ENCODE peak calls at places on chromosomes 5 and 9, in nine cellular contexts. G is lower lobe of right lung, H is GM23338, Q is neural progenitor cell, E is esophagus squamous epithelium, W is pancreas, Z is A549, M is fibroblast of lung, N is astrocyte. S is an unnamed sample.

GRCh38 chr9:82721596-82721995 is 341.3 kb downstream of the RASEF start:
- DNase-seq in G (no peak), H (no peak), N (peak; percentile 57), W (no peak), Z (no peak), M (peak; percentile 64), E (no peak), Q (no peak), S (no peak)

GRCh38 chr5:112016980-112017379 is 260.0 kb upstream of the NREP start:
- DNase-seq in W (no peak), H (no peak), E (no peak), Q (no peak), M (no peak), N (no peak), G (no peak), Z (no peak), S (no peak)

GRCh38 chr9:130786526-130786925 is 48.5 kb upstream of the ABL1 start:
- DNase-seq in Z (no peak), W (no peak), G (no peak), E (no peak), M (no peak), N (no peak), Q (no peak), H (no peak), S (no peak)

GRCh38 chr5:138495351-138495750 is 30.1 kb downstream of the EGR1 start:
- DNase-seq in Z (no peak), E (no peak), G (no peak), H (no peak), N (no peak), Q (no peak), M (peak; percentile 34), W (no peak), S (no peak)

GRCh38 chr5:139178948-139179347 is 19.2 kb downstream of the SIL1 start:
- DNase-seq in E (no peak), N (peak; percentile 50), Q (peak; percentile 49), G (no peak), W (peak; percentile 52), M (peak; percentile 60), H (peak; percentile 34), Z (no peak), S (no peak)

GRCh38 chr5:107502711-107503110 is 168.0 kb downstream of the EFNA5 start:
- DNase-seq in W (no peak), H (no peak), M (no peak), N (no peak), Q (no peak), G (no peak), Z (no peak), E (no peak), S (no peak)

GRCh38 chr5:98816574-98817222 is 43.2 kb downstream of the RGMB start:
- DNase-seq in Z (no peak), H (no peak), E (no peak), W (peak; percentile 80), M (no peak), G (peak; percentile 71), N (no peak), Q (no peak), S (no peak)

GRCh38 chr9:100196215-100196614 is 97.2 kb downstream of the INVS start:
- DNase-seq in N (no peak), M (no peak), Z (no peak), W (no peak), E (no peak), G (no peak), Q (no peak), H (no peak), S (no peak)

GRCh38 chr9:95098391-95098921 is 219.1 kb downstream of the FANCC start:
- DNase-seq in N (no peak), W (no peak), H (no peak), G (peak; percentile 28), M (no peak), Z (no peak), E (no peak), Q (no peak), S (no peak)

GRCh38 chr5:72451771-72452505 is 55.3 kb downstream of the ZNF366 start:
- DNase-seq in H (no peak), E (no peak), G (no peak), Q (peak; percentile 20), W (peak; percentile 22), M (peak; percentile 72), N (peak; percentile 66), Z (peak; percentile 35), S (peak; percentile 90)

GRCh38 chr5:13866792-13867191 is 77.7 kb downstream of the DNAH5 start:
- DNase-seq in M (peak; percentile 37), G (no peak), W (no peak), Q (peak; percentile 77), N (peak; percentile 19), H (peak; percentile 71), E (no peak), Z (peak; percentile 33), S (no peak)

GRCh38 chr9:83588256-83588655 is 34.7 kb upstream of the IDNK start:
- DNase-seq in N (peak; percentile 4), M (no peak), G (no peak), W (no peak), Z (no peak), Q (no peak), E (no peak), H (no peak), S (no peak)

GRCh38 chr9:136312436-136312835 is 8.5 kb upstream of the CCDC187 start:
- DNase-seq in H (peak; percentile 58), Q (peak; percentile 69), Z (peak; percentile 48), W (peak; percentile 52), M (peak; percentile 32), N (no peak), G (no peak), E (no peak), S (no peak)

GRCh38 chr5:38453506-38453905 is 102.9 kb downstream of the LIFR start:
- DNase-seq in E (no peak), Z (no peak), Q (no peak), M (no peak), W (no peak), N (no peak), G (no peak), H (no peak), S (no peak)

DNA sequence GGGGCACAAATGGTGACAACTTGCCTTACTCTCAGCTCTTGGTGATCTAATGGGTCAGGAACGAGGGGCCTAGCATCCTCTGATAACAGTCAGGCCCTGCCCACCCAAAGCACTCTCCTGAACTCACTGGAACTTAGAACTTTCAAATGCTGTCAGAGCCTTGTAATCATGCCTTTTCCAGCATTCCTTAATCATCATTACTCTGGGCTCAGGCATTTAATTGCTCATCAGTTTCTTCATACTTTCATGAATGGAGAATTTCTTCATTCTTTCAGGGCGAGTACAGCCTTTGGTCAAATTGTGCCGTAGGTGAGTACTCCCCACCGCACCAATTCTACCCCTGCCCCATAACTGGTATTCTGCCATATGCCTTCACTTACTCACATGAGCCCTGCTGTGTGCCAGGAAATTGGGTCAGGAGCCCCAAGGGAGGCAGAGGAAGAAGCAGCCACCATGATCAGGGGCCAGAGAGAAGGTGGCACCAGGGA is 30.2 kb upstream of the DUSP1 start:
- DNase-seq in H (no peak), N (peak; percentile 97), E (no peak), Z (peak; percentile 61), M (peak; percentile 97), W (no peak), G (no peak), Q (no peak), S (peak; percentile 84)
- H3K4me1 ChIP-seq in H (peaks cover 8% of the 10 kb centered on the region), N (peaks cover 53% of the 10 kb centered on the region), E (peaks cover 6% of the 10 kb centered on the region), Z (peaks cover 52% of the 10 kb centered on the region), M (peaks cover 49% of the 10 kb centered on the region), W (no peaks in the 10 kb centered on the region), G (peaks cover 45% of the 10 kb centered on the region), Q (no peaks in the 10 kb centered on the region), S (peaks cover 41% of the 10 kb centered on the region)

GRCh38 chr9:134231767-134232166 is 67.4 kb upstream of the RNU6ATAC start:
- DNase-seq in G (no peak), M (no peak), W (no peak), Q (no peak), Z (no peak), H (no peak), N (no peak), E (no peak), S (no peak)
- H3K4me1 ChIP-seq in G (peaks cover 31% of the 10 kb centered on the region), M (peaks cover under 1% of the 10 kb centered on the region), W (no peaks in the 10 kb centered on the region), Q (no peaks in the 10 kb centered on the region), Z (peaks cover 4% of the 10 kb centered on the region), H (no peaks in the 10 kb centered on the region), N (no peaks in the 10 kb centered on the region), E (peaks cover 22% of the 10 kb centered on the region), S (peaks cover 5% of the 10 kb centered on the region)

GRCh38 chr5:172866378-172866777 is 32.3 kb downstream of the ERGIC1 start:
- DNase-seq in M (no peak), Z (no peak), W (no peak), N (no peak), H (no peak), G (no peak), Q (no peak), E (no peak), S (no peak)
- H3K4me1 ChIP-seq in M (peaks cover 47% of the 10 kb centered on the region), Z (peaks cover 98% of the 10 kb centered on the region), W (peaks cover 21% of the 10 kb centered on the region), N (peaks cover 46% of the 10 kb centered on the region), H (peaks cover 66% of the 10 kb centered on the region), G (peaks cover 79% of the 10 kb centered on the region), Q (peaks cover 23% of the 10 kb centered on the region), E (peaks cover 37% of the 10 kb centered on the region), S (peaks cover 32% of the 10 kb centered on the region)

GRCh38 chr5:126936775-126937418 is 93.5 kb downstream of the MARCHF3 start:
- DNase-seq in Q (no peak), E (no peak), M (no peak), N (no peak), H (no peak), W (no peak), G (no peak), Z (no peak), S (no peak)
- H3K4me1 ChIP-seq in Q (no peaks in the 10 kb centered on the region), E (no peaks in the 10 kb centered on the region), M (peaks cover 5% of the 10 kb centered on the region), N (no peaks in the 10 kb centered on the region), H (peaks cover 11% of the 10 kb centered on the region), W (no peaks in the 10 kb centered on the region), G (no peaks in the 10 kb centered on the region), Z (peaks cover 11% of the 10 kb centered on the region), S (no peaks in the 10 kb centered on the region)

DNA sequence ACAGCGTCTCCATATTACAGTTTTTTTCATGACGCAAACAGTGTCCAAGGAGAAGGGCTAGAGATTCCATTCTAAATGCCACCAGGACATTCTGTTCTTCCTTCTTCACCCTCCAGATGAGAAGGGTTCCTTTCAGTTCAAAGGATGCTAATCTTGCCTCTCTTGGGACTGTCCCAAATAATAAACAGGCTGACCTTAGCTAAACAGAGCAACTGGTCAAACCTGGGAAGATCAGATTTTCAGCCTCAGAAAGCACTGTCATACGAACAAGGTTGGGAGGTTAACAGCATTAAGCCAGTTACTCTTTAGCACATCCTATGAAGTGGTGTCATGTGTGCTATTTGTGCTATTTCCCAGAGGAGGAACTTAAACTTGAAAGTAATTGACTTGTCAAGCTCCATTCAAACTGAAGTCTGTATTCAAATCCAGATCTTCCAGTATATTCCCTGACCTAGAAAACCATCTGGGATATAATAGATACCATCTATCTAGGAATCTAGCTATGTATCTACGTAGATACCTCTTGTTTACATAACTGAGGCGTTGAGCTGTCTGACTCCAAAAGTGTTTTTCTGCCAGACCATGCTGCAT is 125.5 kb downstream of the LPAR1 start:
- DNase-seq in N (peak; percentile 36), W (no peak), Z (peak; percentile 58), H (no peak), E (no peak), Q (no peak), G (no peak), M (peak; percentile 50), S (no peak)
- H3K4me1 ChIP-seq in N (peaks cover 12% of the 10 kb centered on the region), W (no peaks in the 10 kb centered on the region), Z (peaks cover 40% of the 10 kb centered on the region), H (no peaks in the 10 kb centered on the region), E (no peaks in the 10 kb centered on the region), Q (no peaks in the 10 kb centered on the region), G (peaks cover 15% of the 10 kb centered on the region), M (peaks cover 26% of the 10 kb centered on the region), S (no peaks in the 10 kb centered on the region)

S was measured in ascending aorta.